ENCODE peak calls at places on chromosome 11, in four cellular contexts. A is lung, W is astrocyte of the spinal cord, D is hepatocyte. L is an unnamed sample.

GRCh38 chr11:46277313-46277622 is 194 bp upstream of the CREB3L1 start:
- DNase-seq in A (no peak), W (peak; percentile 77), D (peak; percentile 87), L (peak; percentile 66)

GRCh38 chr11:78379039-78379670 is 38.5 kb downstream of the GAB2 start:
- DNase-seq in A (no peak), W (no peak), D (no peak), L (no peak)

GRCh38 chr11:299951-300735 is 817 bp upstream of the IFITM5 start:
- DNase-seq in A (no peak), W (no peak), D (peak; percentile 61), L (peak; percentile 68)

GRCh38 chr11:58254936-58255335 is 13.1 kb downstream of the OR10W1 start:
- DNase-seq in A (no peak), W (no peak), D (no peak), L (no peak)

GRCh38 chr11:22049276-22049675 is 143.6 kb upstream of the ANO5 start:
- DNase-seq in A (no peak), W (no peak), D (no peak), L (no peak)

GRCh38 chr11:46010100-46010499 is 87.6 kb downstream of the LARGE2 start:
- DNase-seq in A (no peak), W (no peak), D (no peak), L (no peak)

GRCh38 chr11:69173925-69174591 is 18.3 kb downstream of the SMIM38 start:
- DNase-seq in A (no peak), W (no peak), D (no peak), L (peak; percentile 10)

GRCh38 chr11:12086271-12087074 is 23.9 kb upstream of the MICAL2 start:
- DNase-seq in A (peak; percentile 45), W (peak; percentile 96), D (peak; percentile 77), L (peak; percentile 92)

GRCh38 chr11:60887531-60887930 is 18.9 kb downstream of the PRPF19 start:
- DNase-seq in A (no peak), W (peak; percentile 65), D (peak; percentile 64), L (peak; percentile 57)

GRCh38 chr11:2807801-2808241 is 77.8 kb downstream of the CDKN1C start:
- DNase-seq in A (no peak), W (no peak), D (no peak), L (no peak)

GRCh38 chr11:31810779-31811647 is at the start of gene PAX6:
- DNase-seq in A (peak; percentile 43), W (peak; percentile 96), D (no peak), L (peak; percentile 45)

GRCh38 chr11:9956483-9956882 is 292.6 kb downstream of the SWAP70 start:
- DNase-seq in A (no peak), W (no peak), D (no peak), L (no peak)

GRCh38 chr11:85756401-85757200 is 54.3 kb downstream of the SYTL2 start:
- DNase-seq in A (no peak), W (no peak), D (no peak), L (no peak)

GRCh38 chr11:119937412-119937811 is 200.5 kb downstream of the TRIM29 start:
- DNase-seq in A (no peak), W (no peak), D (no peak), L (no peak)

GRCh38 chr11:59172345-59173079 is 580 bp downstream of the DTX4 start:
- DNase-seq in A (peak; percentile 45), W (no peak), D (peak; percentile 60), L (no peak)

GRCh38 chr11:47183969-47184368 is 2.3 kb downstream of the PACSIN3 start:
- DNase-seq in A (no peak), W (no peak), D (no peak), L (no peak)

GRCh38 chr11:45655831-45656230 is 9.6 kb downstream of the CHST1 start:
- DNase-seq in A (no peak), W (no peak), D (no peak), L (no peak)

GRCh38 chr11:75230621-75231020 is 10.0 kb upstream of the TPBGL start:
- DNase-seq in A (no peak), W (no peak), D (no peak), L (no peak)

GRCh38 chr11:70926543-70926942 is 325.8 kb downstream of the SHANK2 start:
- DNase-seq in A (no peak), W (no peak), D (no peak), L (no peak)

GRCh38 chr11:82701847-82702520 is 31.7 kb downstream of the FAM181B start:
- DNase-seq in A (no peak), W (peak; percentile 45), D (peak; percentile 64), L (peak; percentile 45)

GRCh38 chr11:77542296-77542695 is 47.5 kb upstream of the AQP11 start:
- DNase-seq in A (no peak), W (peak; percentile 37), D (no peak), L (peak; percentile 43)

GRCh38 chr11:70183483-70184176 is 19.5 kb upstream of the FADD start:
- DNase-seq in A (no peak), W (no peak), D (no peak), L (no peak)

GRCh38 chr11:13680501-13681264 is 12.2 kb downstream of the FAR1 start:
- DNase-seq in A (peak; percentile 37), W (peak; percentile 17), D (no peak), L (peak; percentile 8)

GRCh38 chr11:106670069-106670468 is 348.2 kb downstream of the GUCY1A2 start:
- DNase-seq in A (no peak), W (peak; percentile 76), D (no peak), L (no peak)

DNA sequence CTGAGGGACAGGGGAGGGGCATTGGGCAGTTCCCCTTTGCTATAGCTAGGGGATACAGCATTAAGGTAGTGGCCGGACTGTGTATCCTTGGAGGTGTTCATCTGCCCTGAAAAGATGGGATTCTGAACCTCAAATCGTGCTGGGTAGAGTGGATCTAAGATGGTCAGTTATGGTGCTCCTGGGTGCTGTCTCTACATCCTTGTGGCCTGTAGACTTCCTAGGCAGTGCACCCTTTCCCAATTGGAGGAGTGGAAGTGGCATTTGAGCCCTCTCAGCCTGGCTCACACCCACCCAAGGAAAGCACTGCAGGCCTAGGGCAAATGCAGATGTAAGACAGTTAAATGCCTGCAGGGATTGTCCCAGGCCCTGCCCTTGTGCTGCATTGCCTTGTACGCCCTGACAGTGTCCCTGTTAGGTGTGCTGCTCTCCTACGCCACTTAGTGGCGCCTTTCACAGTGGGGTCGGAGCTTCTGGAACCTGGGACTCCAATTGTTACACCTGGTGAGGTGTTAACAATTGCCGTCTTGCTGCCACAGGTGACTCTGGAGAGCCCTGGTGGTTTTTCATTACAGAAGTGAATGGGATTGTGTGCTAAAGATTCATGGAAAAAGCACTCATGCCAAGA is 35.0 kb downstream of the PPFIBP2 start:
- DNase-seq in A (no peak), W (no peak), D (peak; percentile 47), L (no peak)
- TF ChIP-seq CTCF in A (no peak), W (peak; percentile 9), D (peak; percentile 39), L (no peak)

GRCh38 chr11:66315498-66315885 is 1.4 kb downstream of the CD248 start:
- DNase-seq in A (no peak), W (no peak), D (no peak), L (no peak)
- H3K4me3 ChIP-seq in A (no peak overlapping the region), W (peak overlapping the region; percentile 57), D (peak overlapping the region; percentile 23), L (peak overlapping the region; percentile 98)

GRCh38 chr11:36948445-36949171 is 350.6 kb upstream of the RAG2 start:
- DNase-seq in A (no peak), W (no peak), D (peak; percentile 37), L (no peak)

DNA sequence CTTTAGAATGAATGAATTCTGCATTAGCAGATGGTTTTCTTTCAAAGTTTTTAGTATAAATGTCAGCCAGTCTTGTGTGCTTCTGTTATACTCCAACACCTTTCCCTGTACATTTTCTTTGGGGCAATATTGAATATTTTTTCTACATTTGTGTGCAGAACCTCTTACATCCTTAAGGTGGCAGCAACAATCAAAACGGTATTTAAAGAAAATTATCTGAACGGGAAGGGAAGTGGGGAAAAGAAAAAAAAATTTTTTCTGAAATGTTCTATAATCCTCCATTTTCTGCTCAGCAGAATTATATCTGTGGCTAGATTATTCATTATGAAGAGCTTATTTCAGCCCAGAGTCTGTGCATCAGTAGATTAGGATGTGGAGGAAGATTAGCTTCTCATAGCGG is 347.3 kb upstream of the RAG2 start:
- DNase-seq in A (no peak), W (peak; percentile 0), D (peak; percentile 19), L (peak; percentile 10)
- TF ChIP-seq CTCF in A (no peak), W (peak; percentile 48), D (peak; percentile 58), L (peak; percentile 57)

GRCh38 chr11:112610996-112611795 is 350.0 kb upstream of the NCAM1 start:
- DNase-seq in A (no peak), W (peak; percentile 22), D (no peak), L (peak; percentile 22)
- H3K4me3 ChIP-seq in A (no peak overlapping the region), W (no peak overlapping the region), D (no peak overlapping the region), L (no peak overlapping the region)

GRCh38 chr11:17796154-17796553 is 61.6 kb downstream of the KCNC1 start:
- DNase-seq in A (no peak), W (no peak), D (no peak), L (no peak)

GRCh38 chr11:17801166-17801565 is 66.6 kb downstream of the KCNC1 start:
- DNase-seq in A (no peak), W (no peak), D (no peak), L (no peak)

GRCh38 chr11:17799147-17799546 is 64.6 kb downstream of the KCNC1 start:
- DNase-seq in A (no peak), W (no peak), D (no peak), L (no peak)

GRCh38 chr11:17798716-17799115 is 64.1 kb downstream of the KCNC1 start:
- DNase-seq in A (no peak), W (no peak), D (no peak), L (no peak)

GRCh38 chr11:17798253-17798652 is 63.7 kb downstream of the KCNC1 start:
- DNase-seq in A (no peak), W (no peak), D (no peak), L (no peak)
- TF ChIP-seq CTCF in A (no peak), W (no peak), D (no peak), L (no peak)

GRCh38 chr11:44377121-44377520 is 67.2 kb upstream of the ALX4 start:
- DNase-seq in A (no peak), W (no peak), D (no peak), L (no peak)
- H3K4me3 ChIP-seq in A (no peak overlapping the region), W (no peak overlapping the region), D (no peak overlapping the region), L (no peak overlapping the region)

GRCh38 chr11:134049303-134049702 is 19.6 kb upstream of the JAM3 start:
- DNase-seq in A (no peak), W (no peak), D (no peak), L (no peak)

GRCh38 chr11:134048028-134048427 is 20.8 kb upstream of the JAM3 start:
- DNase-seq in A (no peak), W (no peak), D (no peak), L (no peak)

GRCh38 chr11:134052395-134052987 is 16.4 kb upstream of the JAM3 start:
- DNase-seq in A (no peak), W (no peak), D (no peak), L (no peak)

GRCh38 chr11:134052988-134053945 is 15.6 kb upstream of the JAM3 start:
- DNase-seq in A (no peak), W (no peak), D (no peak), L (no peak)

GRCh38 chr11:134050541-134051383 is 18.1 kb upstream of the JAM3 start:
- DNase-seq in A (peak; percentile 65), W (peak; percentile 47), D (peak; percentile 87), L (peak; percentile 65)
- TF ChIP-seq CTCF in A (peak; percentile 78), W (peak; percentile 88), D (peak; percentile 98), L (peak; percentile 83)

L was measured in fibroblast of the aortic adventitia.